ENCODE peak calls at places on chromosomes 4 and X, in nine cellular contexts. Q is GM06990; T is fibroblast of pulmonary artery; I is NCI-H2107; L is activated CD4-positive, CD25-positive, alpha-beta regulatory T cell; Y is naive thymus-derived CD8-positive, alpha-beta T cell; Z is A549; K is A172; N is AG09319. C is an unnamed sample.

GRCh38 chr4:25351777-25352421 is 25.2 kb upstream of the ANAPC4 start:
- DNase-seq in Q (no peak), T (peak), I (no peak), L (no peak), Y (no peak), Z (no peak), K (peak), N (no peak), C (no peak)

GRCh38 chrX:81259714-81260395 is 58.0 kb downstream of the SH3BGRL start:
- DNase-seq in Q (no peak), T (peak), I (no peak), L (no peak), Y (no peak), Z (no peak), K (no peak), N (no peak), C (no peak)

GRCh38 chr4:24321151-24321550 is 263.2 kb downstream of the DHX15 start:
- DNase-seq in Q (no peak), T (no peak), I (no peak), L (no peak), Y (no peak), Z (no peak), K (peak), N (no peak), C (no peak)

GRCh38 chr4:79623125-79623905 is 215.3 kb upstream of the GK2 start:
- DNase-seq in Q (no peak), T (peak), I (no peak), L (no peak), Y (no peak), Z (no peak), K (no peak), N (no peak), C (no peak)

GRCh38 chr4:103008875-103009729 is 10.4 kb downstream of the SLC9B1 start:
- DNase-seq in Q (peak), T (peak), I (peak), L (no peak), Y (peak), Z (peak), K (peak), N (peak), C (peak)

GRCh38 chr4:141395246-141395830 is 174.6 kb downstream of the ZNF330 start:
- DNase-seq in Q (no peak), T (no peak), I (no peak), L (no peak), Y (no peak), Z (no peak), K (no peak), N (no peak), C (no peak)

GRCh38 chr4:174211611-174212044 is 71.8 kb downstream of the FBXO8 start:
- DNase-seq in Q (no peak), T (no peak), I (no peak), L (no peak), Y (no peak), Z (no peak), K (no peak), N (no peak), C (no peak)

GRCh38 chrX:13252726-13253125 is 67.1 kb downstream of the ATXN3L start:
- DNase-seq in Q (no peak), T (no peak), I (no peak), L (no peak), Y (no peak), Z (no peak), K (no peak), N (no peak), C (no peak)

GRCh38 chr4:149164282-149164681 is 651.4 kb downstream of the IQCM start:
- DNase-seq in Q (no peak), T (peak), I (no peak), L (no peak), Y (no peak), Z (no peak), K (peak), N (peak), C (peak)

GRCh38 chr4:181525641-181526040 is 717.6 kb upstream of the TENM3 start:
- DNase-seq in Q (no peak), T (no peak), I (peak), L (no peak), Y (no peak), Z (no peak), K (no peak), N (no peak), C (no peak)

GRCh38 chr4:34043131-34043530 is 2201.2 kb downstream of the ARAP2 start:
- DNase-seq in Q (no peak), T (peak), I (no peak), L (no peak), Y (no peak), Z (no peak), K (no peak), N (no peak), C (no peak)

C was measured in iPS DF 6.9.